ENCODE peak calls at places on chromosomes 16 and 17, in six cellular contexts. C is HepG2, S is GM12878, P is SK-N-SH, B is K562, U is H1. H is an unnamed sample.

GRCh38 chr16:3490911-3491629 is 4.2 kb downstream of the C16orf90 start:
- DNase-seq in U (no peak), P (no peak), S (no peak), B (peak), C (peak), H (no peak)

GRCh38 chr17:45296003-45296832 is 20.6 kb downstream of the MAP3K14 start:
- DNase-seq in P (no peak), U (no peak), B (no peak), C (no peak), S (no peak), H (peak)

GRCh38 chr16:46927273-46927672 is 43.1 kb downstream of the GPT2 start:
- DNase-seq in S (no peak), U (no peak), C (no peak), B (no peak), P (no peak), H (no peak)

GRCh38 chr16:81929841-81930240 is 81.4 kb downstream of the SDR42E1 start:
- DNase-seq in P (no peak), C (no peak), S (no peak), B (no peak), U (no peak), H (no peak)

GRCh38 chr17:63438092-63439051 is 7.7 kb downstream of the CYB561 start:
- DNase-seq in B (no peak), C (no peak), S (no peak), U (no peak), P (peak), H (no peak)

GRCh38 chr16:16090238-16090637 is 133.1 kb downstream of the ABCC6 start:
- DNase-seq in B (no peak), S (no peak), C (no peak), U (no peak), P (no peak), H (no peak)

GRCh38 chr17:52376137-52376536 is 217.6 kb upstream of the CA10 start:
- DNase-seq in U (no peak), B (no peak), S (no peak), P (no peak), C (no peak), H (no peak)

GRCh38 chr16:87926246-87927194 is 9.8 kb downstream of the CA5A start:
- DNase-seq in P (no peak), B (no peak), U (no peak), C (no peak), S (no peak), H (no peak)

GRCh38 chr16:57446530-57447141 is 549 bp downstream of the CIAPIN1 start:
- DNase-seq in B (peak), U (no peak), P (peak), S (no peak), C (no peak), H (no peak)

GRCh38 chr16:15587152-15587825 is 55.7 kb downstream of the MARF1 start:
- DNase-seq in C (no peak), B (no peak), U (no peak), S (no peak), P (no peak), H (no peak)

GRCh38 chr17:19946921-19947320 is 30.7 kb downstream of the AKAP10 start:
- DNase-seq in P (no peak), C (no peak), B (no peak), U (no peak), S (no peak), H (no peak)

GRCh38 chr16:86073103-86073625 is 174.2 kb downstream of the IRF8 start:
- DNase-seq in B (no peak), U (no peak), P (no peak), S (no peak), C (no peak), H (no peak)

GRCh38 chr16:66146689-66147330 is 219.7 kb upstream of the CDH5 start:
- DNase-seq in U (no peak), S (no peak), P (no peak), C (no peak), B (no peak), H (no peak)

GRCh38 chr17:58394534-58395223 is 22.7 kb downstream of the RNF43 start:
- DNase-seq in U (no peak), S (no peak), P (no peak), C (peak), B (no peak), H (no peak)

GRCh38 chr17:78343433-78344201 is 16.3 kb downstream of the SOCS3 start:
- DNase-seq in B (no peak), P (no peak), C (no peak), U (no peak), S (no peak), H (peak)

GRCh38 chr17:50062323-50063243 is 6.7 kb downstream of the ITGA3 start:
- DNase-seq in C (no peak), B (no peak), S (no peak), P (peak), U (no peak), H (no peak)

GRCh38 chr17:39016193-39017153 is 49.3 kb upstream of the FBXO47 start:
- DNase-seq in P (no peak), C (no peak), B (no peak), S (no peak), U (no peak), H (peak)

GRCh38 chr17:39012725-39013124 is 45.5 kb upstream of the FBXO47 start:
- DNase-seq in S (no peak), B (no peak), C (no peak), P (no peak), U (no peak), H (no peak)

GRCh38 chr17:39014044-39014794 is 47.0 kb upstream of the FBXO47 start:
- DNase-seq in C (peak), U (no peak), P (no peak), S (no peak), B (peak), H (no peak)

GRCh38 chr17:39015546-39015935 is 48.3 kb upstream of the FBXO47 start:
- DNase-seq in U (no peak), B (no peak), P (no peak), C (no peak), S (no peak), H (no peak)

GRCh38 chr17:39014795-39015545 is 47.8 kb upstream of the FBXO47 start:
- DNase-seq in P (no peak), B (no peak), C (no peak), S (no peak), U (no peak), H (peak)
- TF ChIP-seq GABPA in P (no peak), B (no peak), C (no peak), S (no peak), U (no peak), H (no peak)

GRCh38 chr17:36673068-36673467 is 71.7 kb downstream of the MRM1 start:
- DNase-seq in C (no peak), B (peak), P (no peak), U (no peak), S (no peak), H (no peak)

GRCh38 chr17:36675786-36676185 is 74.4 kb downstream of the MRM1 start:
- DNase-seq in C (no peak), B (no peak), S (no peak), U (no peak), P (no peak), H (no peak)

GRCh38 chr17:36675250-36675649 is 73.9 kb downstream of the MRM1 start:
- DNase-seq in P (no peak), C (no peak), B (no peak), S (no peak), U (no peak), H (peak)

GRCh38 chr17:36674278-36674650 is 72.9 kb downstream of the MRM1 start:
- DNase-seq in P (no peak), B (no peak), C (no peak), U (no peak), S (no peak), H (no peak)

GRCh38 chr17:36673637-36674277 is 72.4 kb downstream of the MRM1 start:
- DNase-seq in B (no peak), C (no peak), P (no peak), U (no peak), S (no peak), H (no peak)
- TF ChIP-seq GABPA in B (no peak), C (no peak), P (no peak), U (no peak), S (no peak), H (no peak)

GRCh38 chr17:48335858-48336500 is 94.0 kb downstream of the SKAP1 start:
- DNase-seq in C (peak), P (peak), U (no peak), B (peak), S (peak), H (no peak)
- TF ChIP-seq GABPA in C (no peak), P (no peak), U (no peak), B (no peak), S (no peak), H (no peak)

GRCh38 chr17:15213381-15214087 is 51.6 kb downstream of the PMP22 start:
- DNase-seq in C (no peak), U (no peak), S (no peak), P (peak), B (no peak), H (no peak)
- TF ChIP-seq GABPA in C (no peak), U (no peak), S (no peak), P (no peak), B (no peak), H (no peak)

DNA sequence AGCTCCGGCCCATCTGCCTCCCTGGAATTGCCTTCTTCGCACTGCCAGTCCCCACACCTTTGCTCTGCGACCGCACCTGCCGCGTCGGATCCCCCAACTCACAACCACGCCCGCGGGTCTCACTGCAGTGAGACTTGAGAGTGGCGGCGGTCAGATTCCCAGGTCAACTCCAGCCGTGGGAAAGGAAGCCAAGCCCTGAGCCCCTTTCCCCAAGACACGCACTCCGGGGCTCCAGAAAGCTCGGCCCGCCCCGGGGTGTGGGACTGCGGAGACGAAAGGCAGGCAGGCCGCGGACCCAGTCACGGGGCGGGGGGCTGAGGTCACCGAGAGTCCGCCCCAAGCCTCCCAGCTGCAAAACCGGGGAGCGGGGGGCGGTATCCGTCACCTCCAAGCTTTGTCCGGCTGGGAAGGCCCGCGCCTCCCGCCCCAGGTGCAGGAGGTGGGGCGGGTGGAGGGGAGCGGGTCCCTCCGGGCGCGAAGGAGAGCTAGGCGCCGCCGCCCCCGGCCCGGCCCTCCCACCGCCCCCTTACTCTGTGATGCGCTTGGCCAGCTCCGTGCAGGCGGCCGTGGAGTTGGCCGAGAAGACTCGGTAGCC is 615 bp downstream of the PRPSAP1 start:
- DNase-seq in P (peak), B (peak), U (no peak), S (no peak), C (no peak), H (no peak)
- TF ChIP-seq GABPA in P (no peak), B (no peak), U (no peak), S (no peak), C (no peak), H (no peak)

GRCh38 chr16:78639775-78640174 is 540.3 kb downstream of the WWOX start:
- DNase-seq in C (no peak), U (no peak), B (no peak), S (no peak), P (no peak), H (no peak)

GRCh38 chr16:78642621-78643285 is 543.3 kb downstream of the WWOX start:
- DNase-seq in P (no peak), B (no peak), U (no peak), S (no peak), C (no peak), H (no peak)

GRCh38 chr16:78640886-78641285 is 541.4 kb downstream of the WWOX start:
- DNase-seq in P (no peak), U (no peak), B (no peak), S (no peak), C (no peak), H (no peak)

GRCh38 chr16:78641463-78641862 is 542.0 kb downstream of the WWOX start:
- DNase-seq in U (no peak), B (no peak), P (no peak), S (no peak), C (no peak), H (no peak)

GRCh38 chr16:78638371-78638770 is 538.9 kb downstream of the WWOX start:
- DNase-seq in S (no peak), B (no peak), P (peak), C (no peak), U (no peak), H (no peak)
- TF ChIP-seq GABPA in S (no peak), B (no peak), P (no peak), C (no peak), U (no peak), H (no peak)

GRCh38 chr16:75306102-75306762 is 54.8 kb upstream of the BCAR1 start:
- DNase-seq in P (no peak), B (no peak), S (no peak), U (no peak), C (peak), H (no peak)
- TF ChIP-seq GABPA in P (no peak), B (no peak), S (no peak), U (no peak), C (no peak), H (no peak)

GRCh38 chr16:10749680-10750035 is 6.0 kb downstream of the NUBP1 start:
- DNase-seq in C (no peak), P (no peak), B (no peak), U (no peak), S (no peak), H (no peak)
- TF ChIP-seq GABPA in C (no peak), P (no peak), B (no peak), U (no peak), S (no peak), H (no peak)

GRCh38 chr17:28493467-28493866 is 12.7 kb upstream of the FOXN1 start:
- DNase-seq in P (no peak), B (no peak), C (no peak), U (no peak), S (no peak), H (no peak)
- TF ChIP-seq GABPA in P (no peak), B (no peak), C (no peak), U (no peak), S (no peak), H (no peak)